ENCODE peak calls at places on chromosomes 6 and 20, in four cellular contexts. W is GM06990, H is RWPE2, J is DND-41. V is an unnamed sample.

GRCh38 chr6:153538491-153538890 is 407.4 kb upstream of the RGS17 start:
- DNase-seq in W (no peak), H (no peak), J (no peak), V (no peak)

GRCh38 chr20:37362231-37362792 is 16.4 kb downstream of the SRC start:
- DNase-seq in W (no peak), H (peak), J (no peak), V (no peak)

GRCh38 chr6:41023114-41023513 is 15.9 kb downstream of the UNC5CL start:
- DNase-seq in W (no peak), H (no peak), J (no peak), V (no peak)

GRCh38 chr6:72622094-72622540 is 253 bp downstream of the KCNQ5 start:
- DNase-seq in W (peak), H (peak), J (peak), V (peak)

GRCh38 chr20:36101201-36101600 is 53.3 kb upstream of the EPB41L1 start:
- DNase-seq in W (no peak), H (no peak), J (no peak), V (no peak)

GRCh38 chr20:49724637-49725606 is 11.2 kb upstream of the B4GALT5 start:
- DNase-seq in W (no peak), H (no peak), J (peak), V (no peak)

GRCh38 chr6:85675030-85675819 is 32.5 kb upstream of the SYNCRIP start:
- DNase-seq in W (no peak), H (no peak), J (no peak), V (no peak)

GRCh38 chr6:6875818-6876470 is 231.8 kb upstream of the RREB1 start:
- DNase-seq in W (no peak), H (no peak), J (no peak), V (no peak)

GRCh38 chr6:33692760-33693158 is 18.7 kb downstream of the UQCC2 start:
- DNase-seq in W (peak), H (peak), J (no peak), V (no peak)

GRCh38 chr6:68691120-68691519 is 56.0 kb downstream of the ADGRB3 start:
- DNase-seq in W (no peak), H (no peak), J (no peak), V (no peak)
- TF ChIP-seq CTCF in W (no peak), H (no peak), J (no peak), V (no peak)

GRCh38 chr20:61373055-61373399 is 121.0 kb downstream of the CDH4 start:
- DNase-seq in W (no peak), H (peak), J (no peak), V (no peak)

GRCh38 chr20:61370841-61371303 is 118.8 kb downstream of the CDH4 start:
- DNase-seq in W (no peak), H (peak), J (no peak), V (no peak)

GRCh38 chr20:61372151-61373054 is 120.3 kb downstream of the CDH4 start:
- DNase-seq in W (no peak), H (peak), J (no peak), V (no peak)

GRCh38 chr20:61371501-61372150 is 119.6 kb downstream of the CDH4 start:
- DNase-seq in W (no peak), H (peak), J (no peak), V (no peak)

GRCh38 chr20:61369731-61370520 is 117.9 kb downstream of the CDH4 start:
- DNase-seq in W (no peak), H (peak), J (no peak), V (no peak)
- TF ChIP-seq CTCF in W (no peak), H (no peak), J (no peak), V (no peak)

GRCh38 chr20:57329608-57330221 is at the start of gene SPO11:
- DNase-seq in W (no peak), H (peak), J (no peak), V (no peak)
- TF ChIP-seq CTCF in W (peak), H (peak), J (peak), V (peak)

GRCh38 chr6:63923139-63923739 is 287.6 kb downstream of the PHF3 start:
- DNase-seq in W (no peak), H (no peak), J (no peak), V (peak)
- TF ChIP-seq CTCF in W (peak), H (peak), J (peak), V (peak)

GRCh38 chr6:166627039-166627874 is at the start of gene RPS6KA2:
- DNase-seq in W (peak), H (peak), J (peak), V (peak)
- TF ChIP-seq CTCF in W (peak), H (no peak), J (no peak), V (no peak)

GRCh38 chr6:111210074-111210729 is 122.9 kb downstream of the SLC16A10 start:
- DNase-seq in W (peak), H (no peak), J (peak), V (peak)
- TF ChIP-seq CTCF in W (peak), H (peak), J (peak), V (peak)

GRCh38 chr20:34072778-34073177 is 39.3 kb downstream of the EIF2S2 start:
- DNase-seq in W (no peak), H (no peak), J (no peak), V (no peak)

GRCh38 chr20:34069341-34070078 is 42.5 kb downstream of the EIF2S2 start:
- DNase-seq in W (no peak), H (no peak), J (peak), V (peak)

GRCh38 chr20:34072076-34072475 is 40.0 kb downstream of the EIF2S2 start:
- DNase-seq in W (no peak), H (no peak), J (no peak), V (no peak)

GRCh38 chr20:34068001-34068400 is 44.0 kb downstream of the EIF2S2 start:
- DNase-seq in W (no peak), H (no peak), J (no peak), V (no peak)

DNA sequence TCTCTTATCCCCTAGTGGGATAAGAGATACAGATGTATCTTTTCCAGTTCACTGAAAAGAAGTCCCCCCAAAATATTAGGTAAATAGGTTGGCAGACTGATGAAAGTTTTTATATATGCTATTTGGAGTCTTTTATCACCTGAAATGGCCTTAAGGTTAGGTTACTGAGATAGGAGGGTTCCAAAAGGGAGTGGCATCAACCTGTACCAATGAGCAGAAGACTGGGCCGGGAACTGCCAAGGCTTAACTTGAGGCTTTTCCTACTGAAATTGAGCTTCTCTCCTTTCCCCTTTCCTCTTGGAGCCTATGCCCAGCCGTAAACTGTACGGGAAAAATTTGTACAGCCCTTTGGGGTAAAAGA is 42.0 kb downstream of the EIF2S2 start:
- DNase-seq in W (no peak), H (no peak), J (no peak), V (no peak)
- TF ChIP-seq CTCF in W (no peak), H (peak), J (no peak), V (no peak)